ENCODE peak calls at places on chromosomes 16 and 17, in nine cellular contexts. D, W, U, R, G, T, P, A and Q are unnamed samples.

GRCh38 chr16:964696-965395 is 5.9 kb downstream of the LMF1 start:
- DNase-seq in D (peak; percentile 81), W (no peak), U (no peak), R (no peak), G (peak; percentile 18), T (peak; percentile 52), P (no peak), A (no peak), Q (no peak)

GRCh38 chr16:50245417-50246298 is 20.7 kb upstream of the ADCY7 start:
- DNase-seq in D (peak; percentile 94), W (peak; percentile 55), U (peak; percentile 87), R (no peak), G (peak; percentile 56), T (no peak), P (peak; percentile 70), A (peak; percentile 54), Q (no peak)

GRCh38 chr17:30363715-30364202 is 15.0 kb upstream of the CPD start:
- DNase-seq in D (peak; percentile 72), W (peak; percentile 51), U (no peak), R (no peak), G (peak; percentile 77), T (peak; percentile 56), P (no peak), A (no peak), Q (no peak)

GRCh38 chr17:62653831-62654829 is 26.7 kb downstream of the MRC2 start:
- DNase-seq in D (no peak), W (peak; percentile 38), U (no peak), R (peak; percentile 86), G (no peak), T (no peak), P (peak; percentile 76), A (peak; percentile 87), Q (no peak)

GRCh38 chr16:57500578-57501111 is 14.4 kb upstream of the DOK4 start:
- DNase-seq in D (peak; percentile 36), W (no peak), U (no peak), R (peak; percentile 23), G (no peak), T (no peak), P (no peak), A (no peak), Q (no peak)

GRCh38 chr17:39598047-39598481 is 9.7 kb downstream of the NEUROD2 start:
- DNase-seq in D (no peak), W (peak; percentile 45), U (no peak), R (no peak), G (no peak), T (no peak), P (no peak), A (no peak), Q (no peak)

GRCh38 chr17:61409301-61410099 is 9.9 kb downstream of the TBX2 start:
- DNase-seq in D (no peak), W (peak; percentile 69), U (peak; percentile 66), R (peak; percentile 79), G (peak; percentile 49), T (no peak), P (peak; percentile 77), A (peak; percentile 74), Q (peak; percentile 59)

GRCh38 chr16:50712568-50712914 is 19.1 kb downstream of the NOD2 start:
- DNase-seq in D (no peak), W (no peak), U (no peak), R (no peak), G (no peak), T (no peak), P (no peak), A (no peak), Q (no peak)

GRCh38 chr17:78072961-78073360 is 55.6 kb downstream of the TMC6 start:
- DNase-seq in D (no peak), W (no peak), U (no peak), R (no peak), G (no peak), T (no peak), P (no peak), A (no peak), Q (no peak)

GRCh38 chr16:81004646-81005353 is 1.9 kb downstream of the CMC2 start:
- DNase-seq in D (peak; percentile 82), W (no peak), U (no peak), R (no peak), G (peak; percentile 86), T (no peak), P (peak; percentile 27), A (no peak), Q (no peak)

GRCh38 chr17:12113156-12113555 is 92.5 kb downstream of the MAP2K4 start:
- DNase-seq in D (no peak), W (no peak), U (no peak), R (no peak), G (no peak), T (no peak), P (no peak), A (no peak), Q (no peak)

GRCh38 chr17:17682737-17683675 is 1.7 kb downstream of the RAI1 start:
- DNase-seq in D (peak; percentile 59), W (peak; percentile 75), U (no peak), R (peak; percentile 79), G (peak; percentile 52), T (peak; percentile 55), P (peak; percentile 87), A (peak; percentile 72), Q (no peak)

GRCh38 chr16:5867250-5867649 is 769.7 kb upstream of the EEF2KMT start:
- DNase-seq in D (no peak), W (no peak), U (no peak), R (no peak), G (no peak), T (no peak), P (no peak), A (no peak), Q (no peak)

GRCh38 chr16:88703486-88704309 is 2.5 kb downstream of the RNF166 start:
- DNase-seq in D (peak; percentile 91), W (peak; percentile 43), U (no peak), R (no peak), G (peak; percentile 50), T (peak; percentile 71), P (no peak), A (peak; percentile 53), Q (peak; percentile 37)

GRCh38 chr17:5911919-5912318 is 158.3 kb upstream of the WSCD1 start:
- DNase-seq in D (no peak), W (no peak), U (no peak), R (no peak), G (no peak), T (no peak), P (no peak), A (no peak), Q (no peak)

GRCh38 chr17:78769200-78769773 is 12.8 kb downstream of the CYTH1 start:
- DNase-seq in D (peak; percentile 56), W (no peak), U (no peak), R (no peak), G (no peak), T (no peak), P (no peak), A (no peak), Q (no peak)

GRCh38 chr17:3935825-3936355 is 19.6 kb upstream of the P2RX1 start:
- DNase-seq in D (no peak), W (no peak), U (no peak), R (no peak), G (no peak), T (no peak), P (no peak), A (no peak), Q (no peak)

GRCh38 chr16:54875443-54875842 is 55.2 kb upstream of the IRX5 start:
- DNase-seq in D (no peak), W (no peak), U (no peak), R (no peak), G (no peak), T (no peak), P (no peak), A (no peak), Q (no peak)

GRCh38 chr17:67438669-67439068 is 61.6 kb downstream of the PITPNC1 start:
- DNase-seq in D (no peak), W (no peak), U (no peak), R (no peak), G (no peak), T (no peak), P (no peak), A (no peak), Q (no peak)

GRCh38 chr16:70582280-70582978 is 58.8 kb downstream of the SF3B3 start:
- DNase-seq in D (peak; percentile 13), W (no peak), U (no peak), R (no peak), G (no peak), T (no peak), P (no peak), A (no peak), Q (peak; percentile 62)

GRCh38 chr17:73595068-73595865 is 49.0 kb downstream of the SDK2 start:
- DNase-seq in D (peak; percentile 6), W (peak; percentile 31), U (no peak), R (no peak), G (no peak), T (no peak), P (no peak), A (peak; percentile 54), Q (no peak)
- H3K4me1 ChIP-seq in D (peaks cover 56% of the 10 kb centered on the region), W (peaks cover 15% of the 10 kb centered on the region), U (peaks cover 6% of the 10 kb centered on the region), R (no peaks in the 10 kb centered on the region), G (no peaks in the 10 kb centered on the region), T (peaks cover 62% of the 10 kb centered on the region), P (peaks cover 8% of the 10 kb centered on the region), A (no peaks in the 10 kb centered on the region), Q (no peaks in the 10 kb centered on the region)

DNA sequence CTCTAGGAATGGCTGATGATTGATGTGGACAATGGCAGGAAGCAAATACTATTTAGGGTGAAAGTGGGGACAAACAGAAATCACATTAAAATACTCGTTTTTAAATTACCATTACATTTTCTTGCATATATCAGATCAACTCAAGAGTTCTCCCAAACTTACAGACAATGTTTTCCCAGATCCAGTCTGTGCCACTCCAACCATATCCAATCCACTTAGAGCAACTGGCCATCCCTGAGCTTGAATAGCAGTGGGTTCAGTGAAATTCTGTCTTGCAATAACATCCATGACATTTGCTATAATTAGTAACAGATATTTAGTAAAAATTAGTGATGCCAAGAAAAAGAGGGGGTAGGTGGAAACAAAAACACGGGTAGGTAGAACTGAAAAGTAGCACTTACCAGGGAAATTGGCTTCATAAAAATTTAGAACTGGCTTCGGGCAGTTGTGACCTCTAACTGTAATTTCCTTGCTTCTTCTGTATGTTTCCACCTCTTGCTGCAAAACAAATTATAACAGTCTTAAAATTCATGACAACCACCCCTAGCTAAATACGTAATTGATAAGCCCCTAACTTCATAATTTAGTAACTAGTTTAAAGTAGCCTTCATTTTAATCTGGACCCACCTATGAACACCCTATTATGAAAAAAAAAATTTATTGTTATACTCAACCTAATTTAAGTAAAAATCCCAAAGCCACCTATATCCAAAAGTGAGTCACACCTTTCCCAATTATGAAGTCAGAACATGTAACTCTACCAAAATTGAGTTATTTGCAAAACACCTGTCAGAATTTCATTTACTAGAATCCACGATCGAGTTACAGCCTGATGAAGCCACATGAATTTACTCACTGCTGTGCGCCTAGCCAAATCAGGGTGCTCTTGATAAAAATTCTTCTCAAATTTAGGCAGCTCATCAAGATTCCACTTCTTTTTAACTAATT is 2.0 kb downstream of the DDX5 start:
- DNase-seq in D (no peak), W (no peak), U (no peak), R (no peak), G (no peak), T (no peak), P (no peak), A (no peak), Q (no peak)
- H3K4me1 ChIP-seq in D (peaks cover 50% of the 10 kb centered on the region), W (peaks cover 73% of the 10 kb centered on the region), U (peaks cover 25% of the 10 kb centered on the region), R (peaks cover 44% of the 10 kb centered on the region), G (no peaks in the 10 kb centered on the region), T (peaks cover 57% of the 10 kb centered on the region), P (peaks cover 1% of the 10 kb centered on the region), A (peaks cover 8% of the 10 kb centered on the region), Q (peaks cover 16% of the 10 kb centered on the region)

GRCh38 chr16:4015991-4016325 is 100.3 kb downstream of the ADCY9 start:
- DNase-seq in D (no peak), W (no peak), U (no peak), R (no peak), G (no peak), T (no peak), P (no peak), A (no peak), Q (no peak)
- H3K4me1 ChIP-seq in D (no peaks in the 10 kb centered on the region), W (peaks cover 80% of the 10 kb centered on the region), U (peaks cover 12% of the 10 kb centered on the region), R (peaks cover 21% of the 10 kb centered on the region), G (peaks cover 4% of the 10 kb centered on the region), T (no peaks in the 10 kb centered on the region), P (peaks cover 11% of the 10 kb centered on the region), A (peaks cover 3% of the 10 kb centered on the region), Q (no peaks in the 10 kb centered on the region)

GRCh38 chr17:2804912-2805311 is 8.7 kb downstream of the RAP1GAP2 start:
- DNase-seq in D (no peak), W (no peak), U (no peak), R (no peak), G (no peak), T (no peak), P (no peak), A (no peak), Q (no peak)
- H3K4me1 ChIP-seq in D (no peaks in the 10 kb centered on the region), W (no peaks in the 10 kb centered on the region), U (no peaks in the 10 kb centered on the region), R (no peaks in the 10 kb centered on the region), G (no peaks in the 10 kb centered on the region), T (no peaks in the 10 kb centered on the region), P (no peaks in the 10 kb centered on the region), A (no peaks in the 10 kb centered on the region), Q (no peaks in the 10 kb centered on the region)